ENCODE peak calls at places on chromosome 3, in eight cellular contexts. S is naive thymus-derived CD4-positive, alpha-beta T cell; E is amniotic epithelial cell; Q is fibroblast of pulmonary artery; D is SK-MEL-5; B is endodermal cell; F is stimulated activated CD4-positive, alpha-beta T cell treated with anti-CD3 and anti-CD28 coated beads, Interleukin-4, amount 100 ng/mL, for 48 hours; H is NCI-H1092. G is an unnamed sample.

GRCh38 chr3:124761250-124761796 is 31.1 kb downstream of the UMPS start:
- DNase-seq in S (peak), F (peak), B (peak), H (peak), D (peak), Q (peak), E (peak), G (peak)

GRCh38 chr3:11642455-11643162 is 1.1 kb downstream of the VGLL4 start:
- DNase-seq in F (peak), H (no peak), E (peak), Q (peak), D (peak), B (peak), S (peak), G (peak)

GRCh38 chr3:161177996-161178395 is 43.1 kb upstream of the NMD3 start:
- DNase-seq in Q (no peak), B (no peak), F (no peak), H (peak), E (no peak), D (no peak), S (no peak), G (peak)

GRCh38 chr3:21073561-21073960 is 677.4 kb downstream of the ZNF385D start:
- DNase-seq in Q (no peak), D (no peak), B (no peak), S (no peak), E (no peak), H (no peak), F (no peak), G (no peak)

GRCh38 chr3:111936967-111937366 is 41.9 kb upstream of the ABHD10 start:
- DNase-seq in E (peak), S (no peak), F (no peak), B (no peak), Q (peak), D (no peak), H (no peak), G (peak)

GRCh38 chr3:47356201-47356600 is 24.6 kb upstream of the PTPN23 start:
- DNase-seq in H (no peak), F (no peak), B (no peak), D (no peak), S (no peak), E (no peak), Q (no peak), G (no peak)

GRCh38 chr3:24740367-24740766 is 245.7 kb upstream of the THRB start:
- DNase-seq in B (peak), H (no peak), Q (no peak), D (no peak), S (no peak), F (no peak), E (no peak), G (peak)

GRCh38 chr3:69378112-69378799 is 7.6 kb downstream of the FRMD4B start:
- DNase-seq in B (no peak), F (no peak), H (no peak), D (no peak), E (no peak), S (no peak), Q (no peak), G (no peak)

GRCh38 chr3:13013994-13014754 is 59.1 kb downstream of the IQSEC1 start:
- DNase-seq in S (no peak), B (no peak), H (no peak), E (no peak), D (no peak), F (peak), Q (no peak), G (no peak)

GRCh38 chr3:141485578-141486415 is 1.0 kb upstream of the RASA2 start:
- DNase-seq in E (peak), B (no peak), S (peak), Q (peak), F (no peak), D (no peak), H (no peak), G (peak)

GRCh38 chr3:70539908-70540307 is 227.5 kb upstream of the MDFIC2 start:
- DNase-seq in F (no peak), B (no peak), H (no peak), S (no peak), D (peak), Q (no peak), E (no peak), G (no peak)

GRCh38 chr3:126033051-126033745 is 50.7 kb downstream of the SLC41A3 start:
- DNase-seq in D (no peak), H (no peak), S (no peak), E (no peak), Q (no peak), F (no peak), B (no peak), G (no peak)